ENCODE peak calls at places on chromosomes 16 and 17, in four cellular contexts. T is BE2C, F is right lobe of liver, S is thoracic aorta. G is an unnamed sample.

GRCh38 chr17:15981646-15982580 is 17.6 kb downstream of the ZSWIM7 start:
- DNase-seq in F (no peak), T (no peak), S (no peak), G (no peak)

GRCh38 chr17:4008496-4009163 is 44.4 kb upstream of the ATP2A3 start:
- DNase-seq in S (no peak), F (no peak), T (no peak), G (no peak)

GRCh38 chr16:89658221-89658879 is 714 bp downstream of the SPATA33 start:
- DNase-seq in T (peak), F (no peak), S (no peak), G (peak)

GRCh38 chr17:59652119-59652518 is 32.4 kb downstream of the CLTC start:
- DNase-seq in S (no peak), F (no peak), T (no peak), G (no peak)

GRCh38 chr16:88596477-88596876 is 26.3 kb downstream of the ZC3H18 start:
- DNase-seq in F (no peak), S (no peak), T (no peak), G (no peak)

GRCh38 chr17:17363638-17364337 is 60.6 kb downstream of the NT5M start:
- DNase-seq in T (no peak), S (no peak), F (no peak), G (peak)

GRCh38 chr17:27895110-27895895 is 2.1 kb upstream of the LYRM9 start:
- DNase-seq in T (no peak), S (no peak), F (no peak), G (no peak)

GRCh38 chr16:48212033-48212432 is 32.1 kb upstream of the LONP2 start:
- DNase-seq in T (no peak), F (no peak), S (no peak), G (no peak)

GRCh38 chr17:59328534-59329095 is 2.8 kb upstream of the YPEL2 start:
- DNase-seq in T (no peak), S (no peak), F (no peak), G (no peak)

GRCh38 chr17:64063766-64064224 is 43.4 kb upstream of the ICAM2 start:
- DNase-seq in F (peak), T (peak), S (no peak), G (peak)

GRCh38 chr16:14365200-14365851 is 264.7 kb downstream of the PARN start:
- DNase-seq in F (no peak), T (no peak), S (no peak), G (no peak)

GRCh38 chr17:62670202-62670821 is 42.8 kb downstream of the MRC2 start:
- DNase-seq in F (no peak), T (no peak), S (no peak), G (peak)

GRCh38 chr16:19005561-19006445 is 22.1 kb downstream of the TMC7 start:
- DNase-seq in F (no peak), S (no peak), T (no peak), G (no peak)

GRCh38 chr16:70670175-70670574 is 15.7 kb downstream of the MTSS2 start:
- DNase-seq in T (no peak), F (no peak), S (no peak), G (no peak)

GRCh38 chr17:80832266-80832676 is 159.4 kb upstream of the CHMP6 start:
- DNase-seq in F (peak), T (peak), S (no peak), G (no peak)

GRCh38 chr17:64225410-64225809 is 37.6 kb downstream of the TEX2 start:
- DNase-seq in S (no peak), F (no peak), T (no peak), G (no peak)

GRCh38 chr17:59513934-59514841 is 51.2 kb upstream of the DHX40 start:
- DNase-seq in T (peak), S (no peak), F (peak), G (peak)

GRCh38 chr17:38571833-38572274 is 33.9 kb downstream of the SRCIN1 start:
- DNase-seq in S (no peak), T (no peak), F (no peak), G (no peak)

GRCh38 chr17:37079735-37080134 is 131.0 kb downstream of the AATF start:
- DNase-seq in T (no peak), F (no peak), S (no peak), G (no peak)

GRCh38 chr16:29307598-29308507 is 98.7 kb downstream of the NPIPB11 start:
- DNase-seq in T (no peak), F (no peak), S (no peak), G (no peak)

GRCh38 chr16:79097781-79098180 is 502.8 kb downstream of the MAF start:
- DNase-seq in T (no peak), S (no peak), F (no peak), G (no peak)

GRCh38 chr17:35257080-35257701 is 14.3 kb downstream of the SLFN5 start:
- DNase-seq in F (no peak), S (no peak), T (no peak), G (peak)

DNA sequence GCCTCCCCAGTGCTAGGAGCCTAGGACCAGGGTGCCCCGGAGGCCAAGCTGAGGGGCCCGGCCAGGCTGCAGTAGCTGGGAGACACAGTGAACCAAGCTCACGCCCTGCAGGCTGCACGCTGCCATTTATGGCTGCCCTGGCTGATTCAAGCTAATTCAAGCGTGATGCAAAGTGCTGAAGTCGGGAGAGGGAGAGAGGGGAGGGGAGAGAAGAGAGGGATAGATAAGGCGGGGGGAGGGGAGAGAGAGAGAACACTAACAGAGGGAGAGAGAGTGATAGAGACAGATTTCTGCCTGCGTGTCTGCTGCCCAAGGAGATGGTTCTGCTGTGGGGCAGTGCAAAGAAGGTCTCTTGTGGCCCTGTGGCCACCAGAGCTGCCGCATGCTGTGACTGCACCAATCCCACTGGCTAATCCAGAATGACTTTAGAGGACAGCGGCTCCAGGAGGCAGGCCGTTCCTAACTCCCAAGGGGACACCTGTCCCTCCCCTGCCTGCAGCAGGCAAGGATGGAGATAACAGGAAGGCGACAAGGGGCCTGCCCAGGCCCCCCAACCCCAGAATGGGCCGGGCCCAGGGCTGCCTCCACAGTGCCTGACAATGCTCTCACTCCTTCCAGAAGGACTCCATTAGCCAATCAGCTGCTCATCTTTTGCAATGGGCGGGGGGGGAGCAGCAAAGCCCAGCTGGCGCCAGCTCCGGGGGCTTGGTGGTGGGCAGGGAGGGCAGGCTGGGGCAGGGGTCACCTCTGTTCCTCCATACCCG is 12.9 kb downstream of the MXRA7 start:
- DNase-seq in F (no peak), T (peak), S (no peak), G (no peak)
- TF ChIP-seq CTCF in F (no peak), T (no peak), S (no peak), G (no peak)

GRCh38 chr17:21459536-21459935 is 83.4 kb downstream of the KCNJ12 start:
- DNase-seq in S (no peak), F (no peak), T (no peak), G (no peak)
- H3K4me3 ChIP-seq in S (no peak), F (no peak), T (no peak), G (no peak)

GRCh38 chr17:14300628-14301278 is at the start of gene HS3ST3B1:
- DNase-seq in T (peak), F (peak), S (peak), G (peak)
- TF ChIP-seq CTCF in T (no peak), F (no peak), S (no peak), G (no peak)

DNA sequence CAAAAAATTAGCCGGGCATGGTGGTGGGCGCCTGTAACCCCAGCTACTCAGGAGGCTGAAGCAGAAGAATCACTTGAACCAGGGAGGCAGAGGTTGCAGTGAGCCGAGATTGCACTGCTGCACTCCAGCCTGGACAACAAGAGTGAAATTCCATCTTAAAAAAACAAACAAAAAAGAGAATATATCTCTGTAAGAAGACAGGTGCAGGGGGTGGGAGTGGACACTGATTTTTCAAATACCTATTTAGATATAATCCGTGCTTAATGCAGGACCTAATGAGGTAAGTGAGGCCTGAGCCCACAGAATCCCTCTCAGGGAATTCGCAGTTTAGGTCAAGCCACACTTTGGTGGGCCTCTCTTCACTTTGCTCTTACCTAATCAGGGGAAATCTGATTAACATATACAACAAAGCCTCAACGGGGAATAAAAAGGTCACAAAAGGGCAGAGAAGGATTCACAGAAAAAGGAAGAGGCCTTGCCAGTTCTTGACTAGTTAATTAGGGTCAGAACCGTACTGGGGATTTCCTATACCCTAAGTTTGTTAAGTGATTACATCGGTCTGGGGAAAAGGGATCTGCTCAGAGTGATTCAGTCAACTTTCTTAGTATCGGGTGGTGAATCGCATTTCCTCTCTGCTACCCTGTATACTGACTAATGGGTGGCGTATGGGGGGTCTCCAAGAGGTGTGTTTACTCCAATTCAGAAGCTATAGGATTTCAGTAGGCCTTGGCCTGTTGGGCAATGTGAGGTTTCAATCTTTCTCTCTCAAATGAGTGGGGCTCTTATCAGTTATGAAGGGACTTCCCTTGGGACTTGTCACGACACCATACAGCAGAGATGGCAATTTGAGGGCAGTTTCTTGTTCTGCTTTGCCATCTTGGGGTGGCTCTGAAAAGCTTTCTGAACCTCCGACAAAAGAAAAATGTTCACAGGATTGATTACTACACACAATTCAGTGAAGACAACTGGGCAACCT is 1.9 kb upstream of the NFAT5 start:
- DNase-seq in S (no peak), T (peak), F (no peak), G (no peak)
- H3K4me3 ChIP-seq in S (peak), T (peak), F (no peak), G (peak)

DNA sequence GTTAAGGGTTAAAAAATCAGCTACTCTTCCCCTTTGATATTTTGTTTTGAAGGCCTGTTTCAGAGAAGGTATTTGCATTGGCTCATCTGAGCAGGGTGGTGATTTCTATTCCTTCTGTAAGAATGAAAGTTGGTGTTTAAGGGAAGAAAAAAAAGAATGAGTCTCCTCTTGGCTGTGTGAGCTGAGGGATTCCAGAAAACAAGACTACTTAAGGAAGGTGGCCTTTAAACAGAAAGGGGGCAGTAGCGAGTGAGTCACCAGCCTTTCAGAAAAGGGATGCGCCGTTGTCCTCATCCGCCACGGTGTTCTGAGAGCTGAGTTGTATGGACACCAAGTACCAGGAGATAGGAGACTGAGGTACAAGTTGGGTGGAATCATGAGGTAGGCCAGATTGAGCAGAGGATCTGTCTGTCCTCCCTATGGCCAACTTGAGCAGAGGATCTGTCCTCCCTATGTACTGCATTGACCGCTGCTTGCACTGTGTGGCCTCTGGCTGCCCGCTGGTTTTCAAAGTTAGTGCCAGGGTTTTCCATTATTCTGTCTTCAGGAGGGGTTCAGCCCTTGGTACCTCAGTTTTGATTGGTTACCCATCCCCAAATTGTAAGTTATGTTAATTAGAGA is 8.2 kb downstream of the PRKCA start:
- DNase-seq in S (no peak), T (no peak), F (no peak), G (no peak)
- TF ChIP-seq CTCF in S (no peak), T (peak), F (no peak), G (no peak)

GRCh38 chr17:2051388-2052237 is 3.3 kb upstream of the HIC1 start:
- DNase-seq in S (no peak), F (no peak), T (no peak), G (no peak)
- H3K4me3 ChIP-seq in S (peak), F (peak), T (no peak), G (no peak)

GRCh38 chr17:74558882-74559519 is 8.3 kb downstream of the CD300H start:
- DNase-seq in S (no peak), T (no peak), F (no peak), G (no peak)
- TF ChIP-seq CTCF in S (no peak), T (no peak), F (no peak), G (no peak)

DNA sequence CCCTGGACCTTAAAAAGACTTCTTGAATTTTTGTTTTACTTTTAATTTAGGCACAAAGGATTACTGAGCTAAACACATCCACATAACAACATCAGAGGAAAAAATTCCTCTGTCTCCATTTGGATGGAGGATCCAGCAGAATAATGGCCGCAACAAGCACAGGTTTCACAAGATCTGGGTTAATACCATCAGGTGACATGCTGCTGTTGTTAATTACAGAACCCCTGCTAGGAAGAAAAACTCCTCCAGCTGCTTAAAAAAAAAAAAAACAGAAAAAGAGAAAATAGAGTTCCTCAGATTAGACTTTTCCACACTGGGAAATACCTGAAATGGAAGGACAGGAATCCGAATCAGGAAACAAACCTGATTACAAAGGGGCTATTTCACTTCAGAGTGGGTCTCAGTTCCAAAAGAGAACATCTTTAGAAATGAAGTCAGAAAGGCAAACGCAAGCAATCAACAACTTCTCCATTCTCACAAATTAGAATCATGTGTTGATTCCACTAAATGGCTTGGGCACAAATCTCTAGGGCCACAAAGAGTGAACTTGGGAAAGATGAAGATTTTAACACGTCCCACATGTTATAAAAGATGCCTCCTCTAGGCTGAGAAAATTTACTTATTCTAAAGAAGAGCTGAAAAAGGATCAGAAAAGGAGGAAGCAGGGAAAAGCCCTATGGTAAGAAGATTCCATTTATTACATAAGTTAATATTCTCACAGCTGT is 44.0 kb downstream of the SPOP start:
- DNase-seq in F (no peak), T (no peak), S (no peak), G (no peak)
- H3K4me3 ChIP-seq in F (no peak), T (no peak), S (no peak), G (no peak)

GRCh38 chr16:50996166-50996565 is 154.9 kb downstream of the SALL1 start:
- DNase-seq in T (no peak), F (no peak), S (no peak), G (no peak)
- TF ChIP-seq CTCF in T (no peak), F (no peak), S (no peak), G (no peak)

GRCh38 chr17:78934681-78935418 is 9.7 kb upstream of the TIMP2 start:
- DNase-seq in F (no peak), T (no peak), S (no peak), G (no peak)
- H3K4me3 ChIP-seq in F (no peak), T (peak), S (peak), G (no peak)